ENCODE peak calls at places on chromosome 15, in four cellular contexts. L is IMR-90, A is OCI-LY7, C is GM10248. T is an unnamed sample.

GRCh38 chr15:74529911-74530310 is 11.1 kb upstream of the ARID3B start:
- DNase-seq in L (peak; percentile 97), C (no peak), A (no peak), T (no peak)

GRCh38 chr15:101293122-101293521 is 1.9 kb downstream of the SNRPA1 start:
- DNase-seq in L (no peak), A (peak; percentile 65), C (no peak), T (no peak)

GRCh38 chr15:75314552-75315290 is 21.1 kb upstream of the COMMD4 start:
- DNase-seq in A (no peak), L (no peak), C (no peak), T (no peak)

GRCh38 chr15:84595660-84596059 is 5.1 kb upstream of the ZSCAN2 start:
- DNase-seq in C (no peak), L (no peak), A (no peak), T (no peak)

GRCh38 chr15:73647259-73648026 is 14.3 kb upstream of the NPTN start:
- DNase-seq in A (no peak), C (no peak), L (no peak), T (no peak)

GRCh38 chr15:37096878-37097568 is 3.3 kb downstream of the MEIS2 start:
- DNase-seq in L (peak; percentile 26), A (no peak), C (no peak), T (no peak)

GRCh38 chr15:40093224-40093842 is 15.3 kb downstream of the BMF start:
- DNase-seq in L (peak; percentile 26), A (peak; percentile 61), C (no peak), T (no peak)

GRCh38 chr15:90138071-90138833 is 36.0 kb upstream of the IDH2 start:
- DNase-seq in L (no peak), A (no peak), C (no peak), T (no peak)

GRCh38 chr15:38062679-38063078 is 128.2 kb downstream of the TMCO5A start:
- DNase-seq in C (no peak), A (no peak), L (no peak), T (no peak)

GRCh38 chr15:28191832-28192231 is 92.7 kb upstream of the OCA2 start:
- DNase-seq in A (no peak), L (peak; percentile 77), C (no peak), T (no peak)

GRCh38 chr15:60591491-60592385 is 112.8 kb upstream of the ICE2 start:
- DNase-seq in L (no peak), C (peak; percentile 39), A (peak; percentile 27), T (peak; percentile 23)

GRCh38 chr15:82058517-82059204 is 12.8 kb upstream of the MEX3B start:
- DNase-seq in L (no peak), A (no peak), C (no peak), T (no peak)

GRCh38 chr15:95826831-95827230 is 503.7 kb upstream of the NR2F2 start:
- DNase-seq in C (no peak), A (no peak), L (no peak), T (no peak)

GRCh38 chr15:69766156-69766555 is 313.5 kb downstream of the RPLP1 start:
- DNase-seq in C (no peak), L (no peak), A (no peak), T (no peak)

GRCh38 chr15:67456677-67457529 is 64.0 kb upstream of the C15orf61 start:
- DNase-seq in L (peak; percentile 59), C (peak; percentile 82), A (peak; percentile 79), T (peak; percentile 65)

GRCh38 chr15:56047354-56047753 is 53.9 kb upstream of the NEDD4 start:
- DNase-seq in A (no peak), L (no peak), C (no peak), T (no peak)

GRCh38 chr15:84725001-84725491 is 9.1 kb upstream of the SEC11A start:
- DNase-seq in L (peak; percentile 15), C (peak; percentile 25), A (peak; percentile 80), T (no peak)

GRCh38 chr15:52716536-52716935 is 37.3 kb upstream of the ATOSA start:
- DNase-seq in L (no peak), C (no peak), A (no peak), T (no peak)

GRCh38 chr15:45179221-45179985 is 8.4 kb downstream of the SHF start:
- DNase-seq in A (peak; percentile 54), L (no peak), C (peak; percentile 60), T (no peak)

GRCh38 chr15:77549552-77550274 is 83.0 kb downstream of the LINGO1 start:
- DNase-seq in A (no peak), C (no peak), L (no peak), T (no peak)

DNA sequence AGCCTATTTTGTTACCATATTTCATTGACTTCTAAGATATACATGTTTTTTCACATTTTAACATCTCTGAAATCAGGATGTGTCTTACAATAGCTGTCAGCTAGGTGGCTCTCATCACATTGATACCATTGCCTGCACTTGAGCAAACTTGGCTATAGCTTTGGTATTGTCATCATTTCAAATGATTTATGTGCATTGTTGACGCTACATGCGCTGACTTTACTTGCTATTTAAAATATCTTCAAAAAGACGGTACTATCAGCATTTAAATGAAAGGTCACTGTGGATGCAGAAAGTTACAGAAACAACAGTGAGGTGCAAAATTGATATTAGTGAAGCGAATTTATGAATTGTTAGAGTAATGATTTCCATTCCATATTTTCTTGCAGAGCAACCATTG is 54.0 kb upstream of the ABHD2 start:
- DNase-seq in C (no peak), A (peak; percentile 10), L (peak; percentile 36), T (no peak)
- TF ChIP-seq CTCF in C (peak; percentile 12), A (peak; percentile 54), L (peak; percentile 42), T (no peak)

DNA sequence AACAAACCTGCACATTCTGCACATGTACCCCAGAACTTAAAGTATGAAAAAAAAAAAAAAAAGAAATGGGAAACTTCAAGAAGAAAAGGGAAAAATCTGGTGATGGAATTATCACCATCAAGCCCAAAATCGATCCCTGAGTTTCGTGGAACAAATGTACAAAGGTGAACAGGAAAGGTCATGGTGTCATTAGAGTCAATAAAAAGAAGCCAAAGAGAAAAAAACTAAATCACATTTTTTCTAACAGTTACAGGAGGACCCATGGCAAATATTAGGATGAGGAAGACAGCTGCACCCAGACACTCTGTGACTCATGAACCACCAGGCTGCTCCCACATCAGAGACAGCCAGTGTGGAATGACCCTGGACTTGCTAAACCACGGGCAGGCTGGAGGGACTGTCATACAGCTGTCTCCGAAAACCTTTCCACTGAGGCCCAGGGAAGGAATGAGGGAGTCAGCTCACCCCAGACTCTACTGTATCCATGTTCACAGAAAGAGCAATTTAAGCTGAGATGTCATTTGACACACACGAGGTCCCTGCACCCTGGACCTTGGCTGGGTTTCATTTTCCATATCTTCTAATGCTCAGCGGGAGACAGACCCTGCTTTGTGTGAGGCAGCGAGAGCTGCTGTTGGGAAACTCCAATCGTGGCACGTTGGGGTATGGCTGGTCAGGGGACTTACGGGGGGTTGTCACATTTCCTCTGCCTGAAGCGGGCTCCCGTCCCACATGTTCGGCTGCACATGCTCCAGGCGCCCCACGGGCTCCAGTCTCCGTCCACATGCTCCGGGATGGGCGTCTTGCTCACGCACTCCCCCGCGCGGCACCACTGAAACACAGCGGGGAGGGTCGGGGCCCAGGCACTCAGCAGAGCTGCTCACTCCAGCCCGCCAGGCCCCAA is 210.2 kb downstream of the ADAMTS17 start:
- DNase-seq in C (peak; percentile 54), A (no peak), L (peak; percentile 39), T (no peak)
- TF ChIP-seq CTCF in C (no peak), A (no peak), L (peak; percentile 43), T (no peak)

DNA sequence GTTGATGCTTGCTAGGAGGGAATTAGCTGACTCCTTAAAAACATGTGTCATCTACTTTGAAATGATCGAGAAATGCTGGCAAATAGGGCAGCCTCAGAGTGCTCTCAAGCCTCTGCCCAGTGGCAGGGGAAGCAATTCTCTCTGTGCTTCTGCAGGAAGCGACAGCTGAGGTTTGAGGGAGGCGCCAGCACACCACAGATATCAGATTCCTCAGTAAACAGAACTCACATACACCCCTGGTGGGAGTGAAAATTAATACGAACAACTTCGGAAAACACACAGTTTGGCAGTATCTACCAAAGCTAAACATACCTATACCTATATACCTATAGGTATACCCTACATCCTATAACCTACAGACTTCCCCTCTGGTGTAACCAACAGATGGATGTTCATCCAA is 61.3 kb downstream of the NSMCE3 start:
- DNase-seq in A (no peak), C (no peak), L (no peak), T (no peak)
- TF ChIP-seq CTCF in A (peak; percentile 19), C (peak; percentile 5), L (no peak), T (no peak)

GRCh38 chr15:58752716-58753115 is 3.2 kb upstream of the ADAM10 start:
- DNase-seq in A (no peak), C (no peak), L (no peak), T (no peak)

GRCh38 chr15:58748787-58749531 is 548 bp downstream of the ADAM10 start:
- DNase-seq in A (peak; percentile 66), L (no peak), C (peak; percentile 37), T (peak; percentile 70)

GRCh38 chr15:58746174-58746573 is 3.3 kb downstream of the ADAM10 start:
- DNase-seq in C (no peak), A (no peak), L (no peak), T (no peak)

GRCh38 chr15:58748040-58748786 is 1.3 kb downstream of the ADAM10 start:
- DNase-seq in L (no peak), A (peak; percentile 77), C (peak; percentile 20), T (no peak)

DNA sequence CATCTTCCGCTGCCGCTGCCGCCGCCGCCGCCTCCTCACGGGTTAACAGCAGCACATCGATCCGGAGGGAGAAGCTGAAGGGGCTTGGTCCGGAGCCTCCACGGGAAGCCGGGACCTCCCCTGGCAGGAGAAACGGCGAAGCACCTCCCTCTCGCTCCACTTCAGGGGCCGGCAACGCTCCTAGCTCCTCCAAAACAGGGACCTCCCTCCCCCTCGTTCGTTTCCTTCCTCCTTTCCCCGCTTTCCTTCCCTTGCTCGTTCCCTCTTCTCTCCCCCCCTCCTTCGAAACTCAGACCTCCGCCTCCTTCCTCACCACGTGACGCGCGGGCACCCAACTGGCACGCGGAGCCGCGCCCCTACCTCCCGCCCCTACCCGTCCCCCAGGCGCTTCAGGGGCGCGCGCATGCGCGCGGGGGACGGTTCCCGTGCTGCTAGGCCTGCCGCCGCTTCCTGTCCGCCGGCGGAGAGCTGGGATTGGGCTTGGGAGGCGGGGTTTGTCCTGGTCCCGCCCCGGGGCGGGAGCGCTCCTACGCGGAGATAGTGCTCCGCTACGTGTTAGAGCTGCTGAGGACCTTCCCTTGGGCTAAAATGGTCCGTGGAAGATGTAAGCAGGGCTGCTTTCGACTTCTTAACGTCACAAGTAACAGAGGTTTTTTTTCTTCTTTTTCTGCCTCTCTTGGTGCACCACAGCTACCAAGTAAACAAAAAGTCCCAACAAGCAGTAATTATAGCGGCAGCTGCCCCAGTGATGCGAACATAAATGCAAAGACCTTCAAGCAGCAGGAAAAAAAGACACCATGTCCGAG is at the start of gene ADAM10:
- DNase-seq in C (peak; percentile 100), L (peak; percentile 99), A (peak; percentile 99), T (peak; percentile 98)
- TF ChIP-seq CTCF in C (no peak), L (no peak), A (no peak), T (no peak)

DNA sequence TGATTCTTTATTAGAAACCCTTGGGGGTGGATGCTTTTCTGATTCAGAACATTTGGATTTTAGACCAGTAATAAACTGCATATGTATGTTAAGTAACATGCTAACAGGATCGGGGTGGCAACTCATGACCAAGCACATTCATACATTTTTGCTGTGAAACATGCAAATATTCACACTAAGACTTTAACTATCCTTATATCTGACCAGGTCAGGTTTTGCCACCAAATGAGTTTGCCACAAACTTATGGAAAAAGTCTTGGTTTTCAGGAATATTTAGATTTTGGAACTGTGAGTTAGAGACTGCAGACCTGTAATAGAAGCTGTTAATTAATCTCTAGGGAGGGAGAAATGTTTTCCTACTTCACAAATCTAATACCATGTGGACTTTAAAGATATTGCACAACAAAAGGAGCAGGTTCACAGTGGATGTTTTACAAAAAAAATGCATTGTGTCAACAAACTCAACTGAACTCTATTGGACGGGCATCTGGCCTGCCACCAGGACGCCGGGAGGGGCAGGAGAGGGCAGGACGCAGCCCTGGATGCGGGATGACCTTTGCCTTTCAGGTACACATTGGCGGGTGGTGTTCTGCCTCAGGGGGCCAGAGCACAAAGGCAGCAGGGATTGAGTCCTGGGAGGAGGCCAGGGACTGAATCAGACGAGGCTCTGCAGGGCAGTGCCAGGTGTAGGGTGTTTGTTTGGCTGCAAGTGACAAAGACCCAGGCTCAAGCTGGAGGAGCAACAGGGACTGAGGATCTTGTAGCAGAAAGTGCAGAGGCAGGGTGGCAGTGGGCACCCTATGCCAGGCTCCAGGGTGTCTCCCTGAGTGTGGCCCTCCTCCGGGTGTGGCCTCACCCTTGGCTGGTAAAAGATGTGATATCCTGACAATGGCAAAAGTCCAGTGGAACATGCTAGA is 30.1 kb upstream of the KLF13 start:
- DNase-seq in C (no peak), L (no peak), A (no peak), T (no peak)
- TF ChIP-seq CTCF in C (no peak), L (no peak), A (no peak), T (no peak)

T was measured in mesothelial cell of epicardium.